ENCODE peak calls at places on chromosomes 5 and 9, in five cellular contexts. B is stomach; T is SIG-M5; Y is stimulated activated CD4-positive, alpha-beta T cell treated with anti-CD3 and anti-CD28 coated beads, TNF-alpha, amount 100 ng/mL, for 1 hour; H is hypothalamus. K is an unnamed sample.

GRCh38 chr5:151931260-151931659 is 6.6 kb upstream of the GLRA1 start:
- DNase-seq in B (no peak), T (no peak), Y (no peak), H (no peak), K (no peak)

GRCh38 chr5:158640581-158640980 is 459.1 kb downstream of the EBF1 start:
- DNase-seq in B (no peak), T (no peak), Y (no peak), H (no peak), K (no peak)

GRCh38 chr5:88829773-88830172 is 53.2 kb downstream of the MEF2C start:
- DNase-seq in B (no peak), T (no peak), Y (no peak), H (no peak), K (no peak)

GRCh38 chr9:117164512-117164911 is 250.3 kb downstream of the ASTN2 start:
- DNase-seq in B (no peak), T (no peak), Y (no peak), H (no peak), K (no peak)

GRCh38 chr5:149485655-149486615 is 65.3 kb downstream of the CSNK1A1 start:
- DNase-seq in B (peak; percentile 79), T (no peak), Y (no peak), H (no peak), K (peak; percentile 95)

GRCh38 chr5:126917918-126918623 is 112.3 kb downstream of the MARCHF3 start:
- DNase-seq in B (no peak), T (no peak), Y (no peak), H (no peak), K (peak; percentile 69)

GRCh38 chr5:131521252-131521651 is 113.8 kb downstream of the RAPGEF6 start:
- DNase-seq in B (no peak), T (no peak), Y (no peak), H (no peak), K (no peak)

GRCh38 chr5:75712091-75712490 is 5.1 kb downstream of the POC5 start:
- DNase-seq in B (no peak), T (no peak), Y (no peak), H (no peak), K (no peak)

GRCh38 chr5:98557921-98558320 is 215.5 kb upstream of the RGMB start:
- DNase-seq in B (no peak), T (no peak), Y (no peak), H (no peak), K (no peak)

GRCh38 chr5:172533058-172533398 is 78.7 kb upstream of the SH3PXD2B start:
- DNase-seq in B (no peak), T (no peak), Y (no peak), H (no peak), K (no peak)

GRCh38 chr9:130918102-130918869 is 20.8 kb downstream of the FIBCD1 start:
- DNase-seq in B (no peak), T (no peak), Y (no peak), H (no peak), K (no peak)

GRCh38 chr5:148905541-148905940 is 79.1 kb downstream of the ADRB2 start:
- DNase-seq in B (no peak), T (no peak), Y (no peak), H (no peak), K (no peak)

GRCh38 chr9:88537743-88538055 is 2.7 kb downstream of the NXNL2 start:
- DNase-seq in B (peak; percentile 40), T (peak; percentile 19), Y (no peak), H (peak; percentile 58), K (peak; percentile 65)

GRCh38 chr9:80125731-80126264 is 554.0 kb downstream of the TLE4 start:
- DNase-seq in B (no peak), T (no peak), Y (no peak), H (no peak), K (no peak)

GRCh38 chr9:38388283-38389223 is 3.9 kb upstream of the ALDH1B1 start:
- DNase-seq in B (no peak), T (no peak), Y (no peak), H (no peak), K (no peak)

GRCh38 chr5:94969174-94969573 is 315.7 kb downstream of the MCTP1 start:
- DNase-seq in B (no peak), T (no peak), Y (no peak), H (no peak), K (no peak)

GRCh38 chr9:121896545-121896943 is 196.6 kb downstream of the TTLL11 start:
- DNase-seq in B (no peak), T (no peak), Y (no peak), H (no peak), K (no peak)

GRCh38 chr5:41835625-41836024 is 34.6 kb downstream of the OXCT1 start:
- DNase-seq in B (no peak), T (no peak), Y (no peak), H (no peak), K (peak; percentile 12)

GRCh38 chr9:134659688-134660131 is 18.1 kb downstream of the COL5A1 start:
- DNase-seq in B (no peak), T (no peak), Y (no peak), H (no peak), K (no peak)

GRCh38 chr5:173746050-173746449 is 129.6 kb upstream of the BOD1 start:
- DNase-seq in B (no peak), T (no peak), Y (no peak), H (no peak), K (no peak)

GRCh38 chr9:109278848-109279247 is 42.0 kb downstream of the EPB41L4B start:
- DNase-seq in B (no peak), T (no peak), Y (no peak), H (no peak), K (peak; percentile 47)

GRCh38 chr9:115350548-115350947 is 232.6 kb upstream of the TNC start:
- DNase-seq in B (no peak), T (no peak), Y (no peak), H (no peak), K (no peak)

GRCh38 chr9:37220971-37221370 is 100.6 kb downstream of the ZCCHC7 start:
- DNase-seq in B (no peak), T (no peak), Y (no peak), H (no peak), K (no peak)

GRCh38 chr5:3145641-3146040 is 394.2 kb upstream of the IRX2 start:
- DNase-seq in B (no peak), T (no peak), Y (no peak), H (no peak), K (no peak)

GRCh38 chr5:164115420-164115819 is 610.0 kb downstream of the MAT2B start:
- DNase-seq in B (no peak), T (no peak), Y (no peak), H (no peak), K (no peak)

GRCh38 chr5:172351240-172351778 is 67.7 kb upstream of the UBTD2 start:
- DNase-seq in B (no peak), T (no peak), Y (no peak), H (no peak), K (peak; percentile 61)

GRCh38 chr9:123893831-123894460 is 36.0 kb downstream of the DENND1A start:
- DNase-seq in B (no peak), T (no peak), Y (no peak), H (no peak), K (no peak)

GRCh38 chr9:112569186-112569585 is 82.6 kb downstream of the KIAA1958 start:
- DNase-seq in B (no peak), T (no peak), Y (no peak), H (no peak), K (no peak)

GRCh38 chr9:27499481-27499880 is 24.6 kb upstream of the IFNK start:
- DNase-seq in B (no peak), T (no peak), Y (no peak), H (no peak), K (no peak)

GRCh38 chr5:74017786-74018211 is 391.8 kb downstream of the ARHGEF28 start:
- DNase-seq in B (no peak), T (no peak), Y (no peak), H (no peak), K (no peak)

GRCh38 chr5:14665110-14665822 is 748 bp downstream of the OTULIN start:
- DNase-seq in B (peak; percentile 45), T (no peak), Y (no peak), H (no peak), K (peak; percentile 73)

GRCh38 chr9:88995205-88995604 is 3.9 kb downstream of the S1PR3 start:
- DNase-seq in B (no peak), T (no peak), Y (no peak), H (no peak), K (no peak)

GRCh38 chr5:148788636-148789035 is 37.8 kb upstream of the ADRB2 start:
- DNase-seq in B (no peak), T (no peak), Y (no peak), H (no peak), K (no peak)

GRCh38 chr5:148474025-148474511 is 90.3 kb downstream of the FBXO38 start:
- DNase-seq in B (no peak), T (no peak), Y (no peak), H (no peak), K (peak; percentile 13)

GRCh38 chr9:135961811-135962695 is 880 bp upstream of the UBAC1 start:
- DNase-seq in B (no peak), T (no peak), Y (no peak), H (no peak), K (no peak)

GRCh38 chr9:110371411-110372013 is 33.8 kb upstream of the TXNDC8 start:
- DNase-seq in B (no peak), T (no peak), Y (no peak), H (no peak), K (no peak)

GRCh38 chr9:112119225-112120045 is 55.7 kb downstream of the SUSD1 start:
- DNase-seq in B (peak; percentile 80), T (no peak), Y (no peak), H (no peak), K (peak; percentile 86)

K was measured in body of pancreas.